ENCODE peak calls at places on chromosomes 4 and X, in ten cellular contexts. One of them, this sample, is unnamed.

GRCh38 chrX:150506486-150506885 is 61.9 kb upstream of the MTM1 start:
- DNase-seq in ovary: no peak
- DNase-seq in mesendoderm: peak; percentile 4
- DNase-seq in dorsolateral prefrontal cortex: no peak
- DNase-seq in CD4-positive, CD25-positive, alpha-beta regulatory T cell: no peak
- DNase-seq in tibial nerve: no peak
- DNase-seq in CD8-positive, alpha-beta memory T cell: no peak
- DNase-seq in fibroblast of lung: no peak
- DNase-seq in Karpas-422: no peak
- DNase-seq in right lobe of liver: no peak
- DNase-seq in this sample: no peak

GRCh38 chr4:41257257-41257900 is 651 bp downstream of the UCHL1 start:
- DNase-seq in ovary: peak; percentile 70
- DNase-seq in mesendoderm: peak; percentile 66
- DNase-seq in dorsolateral prefrontal cortex: peak; percentile 62
- DNase-seq in CD4-positive, CD25-positive, alpha-beta regulatory T cell: peak; percentile 2
- DNase-seq in tibial nerve: no peak
- DNase-seq in CD8-positive, alpha-beta memory T cell: no peak
- DNase-seq in fibroblast of lung: peak; percentile 61
- DNase-seq in Karpas-422: no peak
- DNase-seq in right lobe of liver: peak; percentile 63
- DNase-seq in this sample: no peak

GRCh38 chrX:68827848-68828562 is 816 bp upstream of the EFNB1 start:
- DNase-seq in ovary: peak; percentile 90
- DNase-seq in mesendoderm: peak; percentile 85
- DNase-seq in dorsolateral prefrontal cortex: peak; percentile 89
- DNase-seq in CD4-positive, CD25-positive, alpha-beta regulatory T cell: peak; percentile 76
- DNase-seq in tibial nerve: peak; percentile 79
- DNase-seq in CD8-positive, alpha-beta memory T cell: peak; percentile 66
- DNase-seq in fibroblast of lung: peak; percentile 63
- DNase-seq in Karpas-422: peak; percentile 91
- DNase-seq in right lobe of liver: peak; percentile 87
- DNase-seq in this sample: no peak

GRCh38 chr4:99159699-99160098 is 15.6 kb upstream of the ADH4 start:
- DNase-seq in ovary: no peak
- DNase-seq in mesendoderm: no peak
- DNase-seq in dorsolateral prefrontal cortex: no peak
- DNase-seq in CD4-positive, CD25-positive, alpha-beta regulatory T cell: no peak
- DNase-seq in tibial nerve: no peak
- DNase-seq in CD8-positive, alpha-beta memory T cell: no peak
- DNase-seq in fibroblast of lung: no peak
- DNase-seq in Karpas-422: no peak
- DNase-seq in right lobe of liver: no peak
- DNase-seq in this sample: no peak

GRCh38 chr4:173334891-173335754 is 965 bp upstream of the HMGB2 start:
- DNase-seq in ovary: peak; percentile 78
- DNase-seq in mesendoderm: peak; percentile 96
- DNase-seq in dorsolateral prefrontal cortex: peak; percentile 36
- DNase-seq in CD4-positive, CD25-positive, alpha-beta regulatory T cell: peak; percentile 65
- DNase-seq in tibial nerve: peak; percentile 26
- DNase-seq in CD8-positive, alpha-beta memory T cell: peak; percentile 32
- DNase-seq in fibroblast of lung: peak; percentile 79
- DNase-seq in Karpas-422: peak; percentile 55
- DNase-seq in right lobe of liver: peak; percentile 74
- DNase-seq in this sample: no peak

GRCh38 chr4:17347445-17347844 is 164.4 kb downstream of the QDPR start:
- DNase-seq in ovary: no peak
- DNase-seq in mesendoderm: peak; percentile 72
- DNase-seq in dorsolateral prefrontal cortex: no peak
- DNase-seq in CD4-positive, CD25-positive, alpha-beta regulatory T cell: peak; percentile 40
- DNase-seq in tibial nerve: no peak
- DNase-seq in CD8-positive, alpha-beta memory T cell: no peak
- DNase-seq in fibroblast of lung: peak; percentile 30
- DNase-seq in Karpas-422: peak; percentile 78
- DNase-seq in right lobe of liver: no peak
- DNase-seq in this sample: no peak

GRCh38 chr4:102344955-102345794 is at the start of gene SLC39A8:
- DNase-seq in ovary: peak; percentile 89
- DNase-seq in mesendoderm: peak; percentile 98
- DNase-seq in dorsolateral prefrontal cortex: peak; percentile 75
- DNase-seq in CD4-positive, CD25-positive, alpha-beta regulatory T cell: peak; percentile 92
- DNase-seq in tibial nerve: peak; percentile 68
- DNase-seq in CD8-positive, alpha-beta memory T cell: peak; percentile 78
- DNase-seq in fibroblast of lung: peak; percentile 84
- DNase-seq in Karpas-422: peak; percentile 98
- DNase-seq in right lobe of liver: peak; percentile 94
- DNase-seq in this sample: peak; percentile 33

GRCh38 chrX:115559672-115560071 is 1.3 kb upstream of the PLS3 start:
- DNase-seq in ovary: no peak
- DNase-seq in mesendoderm: no peak
- DNase-seq in dorsolateral prefrontal cortex: no peak
- DNase-seq in CD4-positive, CD25-positive, alpha-beta regulatory T cell: no peak
- DNase-seq in tibial nerve: no peak
- DNase-seq in CD8-positive, alpha-beta memory T cell: no peak
- DNase-seq in fibroblast of lung: no peak
- DNase-seq in Karpas-422: no peak
- DNase-seq in right lobe of liver: no peak
- DNase-seq in this sample: no peak

GRCh38 chrX:110056419-110056818 is 53.5 kb downstream of the TMEM164 start:
- DNase-seq in ovary: no peak
- DNase-seq in mesendoderm: no peak
- DNase-seq in dorsolateral prefrontal cortex: no peak
- DNase-seq in CD4-positive, CD25-positive, alpha-beta regulatory T cell: no peak
- DNase-seq in tibial nerve: no peak
- DNase-seq in CD8-positive, alpha-beta memory T cell: no peak
- DNase-seq in fibroblast of lung: no peak
- DNase-seq in Karpas-422: no peak
- DNase-seq in right lobe of liver: no peak
- DNase-seq in this sample: no peak

GRCh38 chr4:95129708-95130343 is 372.1 kb downstream of the BMPR1B start:
- DNase-seq in ovary: no peak
- DNase-seq in mesendoderm: peak; percentile 33
- DNase-seq in dorsolateral prefrontal cortex: no peak
- DNase-seq in CD4-positive, CD25-positive, alpha-beta regulatory T cell: no peak
- DNase-seq in tibial nerve: peak; percentile 16
- DNase-seq in CD8-positive, alpha-beta memory T cell: no peak
- DNase-seq in fibroblast of lung: peak; percentile 99
- DNase-seq in Karpas-422: no peak
- DNase-seq in right lobe of liver: no peak
- DNase-seq in this sample: peak; percentile 97
- H3K27ac ChIP-seq in ovary: no peak overlapping the region
- H3K27ac ChIP-seq in mesendoderm: no peak overlapping the region
- H3K27ac ChIP-seq in dorsolateral prefrontal cortex: no peak overlapping the region
- H3K27ac ChIP-seq in CD4-positive, CD25-positive, alpha-beta regulatory T cell: no peak overlapping the region
- H3K27ac ChIP-seq in tibial nerve: no peak overlapping the region
- H3K27ac ChIP-seq in CD8-positive, alpha-beta memory T cell: no peak overlapping the region
- H3K27ac ChIP-seq in fibroblast of lung: no peak overlapping the region
- H3K27ac ChIP-seq in Karpas-422: no peak overlapping the region
- H3K27ac ChIP-seq in right lobe of liver: no peak overlapping the region
- H3K27ac ChIP-seq in this sample: peak overlapping the region; percentile 51

GRCh38 chr4:24855741-24856140 is 57.1 kb downstream of the CCDC149 start:
- DNase-seq in ovary: no peak
- DNase-seq in mesendoderm: peak; percentile 11
- DNase-seq in dorsolateral prefrontal cortex: no peak
- DNase-seq in CD4-positive, CD25-positive, alpha-beta regulatory T cell: no peak
- DNase-seq in tibial nerve: no peak
- DNase-seq in CD8-positive, alpha-beta memory T cell: no peak
- DNase-seq in fibroblast of lung: no peak
- DNase-seq in Karpas-422: no peak
- DNase-seq in right lobe of liver: no peak
- DNase-seq in this sample: no peak

GRCh38 chr4:24857996-24858395 is 54.8 kb downstream of the CCDC149 start:
- DNase-seq in ovary: no peak
- DNase-seq in mesendoderm: no peak
- DNase-seq in dorsolateral prefrontal cortex: no peak
- DNase-seq in CD4-positive, CD25-positive, alpha-beta regulatory T cell: no peak
- DNase-seq in tibial nerve: no peak
- DNase-seq in CD8-positive, alpha-beta memory T cell: no peak
- DNase-seq in fibroblast of lung: peak; percentile 93
- DNase-seq in Karpas-422: no peak
- DNase-seq in right lobe of liver: no peak
- DNase-seq in this sample: no peak

GRCh38 chr4:24856586-24856985 is 56.3 kb downstream of the CCDC149 start:
- DNase-seq in ovary: no peak
- DNase-seq in mesendoderm: peak; percentile 87
- DNase-seq in dorsolateral prefrontal cortex: no peak
- DNase-seq in CD4-positive, CD25-positive, alpha-beta regulatory T cell: no peak
- DNase-seq in tibial nerve: no peak
- DNase-seq in CD8-positive, alpha-beta memory T cell: no peak
- DNase-seq in fibroblast of lung: peak; percentile 98
- DNase-seq in Karpas-422: no peak
- DNase-seq in right lobe of liver: no peak
- DNase-seq in this sample: no peak

GRCh38 chr4:24862073-24862751 is 50.6 kb downstream of the CCDC149 start:
- DNase-seq in ovary: no peak
- DNase-seq in mesendoderm: no peak
- DNase-seq in dorsolateral prefrontal cortex: no peak
- DNase-seq in CD4-positive, CD25-positive, alpha-beta regulatory T cell: no peak
- DNase-seq in tibial nerve: no peak
- DNase-seq in CD8-positive, alpha-beta memory T cell: no peak
- DNase-seq in fibroblast of lung: no peak
- DNase-seq in Karpas-422: no peak
- DNase-seq in right lobe of liver: no peak
- DNase-seq in this sample: no peak

GRCh38 chr4:24858550-24858949 is 54.3 kb downstream of the CCDC149 start:
- DNase-seq in ovary: no peak
- DNase-seq in mesendoderm: no peak
- DNase-seq in dorsolateral prefrontal cortex: no peak
- DNase-seq in CD4-positive, CD25-positive, alpha-beta regulatory T cell: no peak
- DNase-seq in tibial nerve: no peak
- DNase-seq in CD8-positive, alpha-beta memory T cell: no peak
- DNase-seq in fibroblast of lung: no peak
- DNase-seq in Karpas-422: no peak
- DNase-seq in right lobe of liver: no peak
- DNase-seq in this sample: no peak
- H3K27ac ChIP-seq in ovary: peak overlapping the region; percentile 7
- H3K27ac ChIP-seq in mesendoderm: no peak overlapping the region
- H3K27ac ChIP-seq in dorsolateral prefrontal cortex: no peak overlapping the region
- H3K27ac ChIP-seq in CD4-positive, CD25-positive, alpha-beta regulatory T cell: no peak overlapping the region
- H3K27ac ChIP-seq in tibial nerve: peak overlapping the region; percentile 55
- H3K27ac ChIP-seq in CD8-positive, alpha-beta memory T cell: no peak overlapping the region
- H3K27ac ChIP-seq in fibroblast of lung: no peak overlapping the region
- H3K27ac ChIP-seq in Karpas-422: no peak overlapping the region
- H3K27ac ChIP-seq in right lobe of liver: no peak overlapping the region
- H3K27ac ChIP-seq in this sample: no peak overlapping the region

DNA sequence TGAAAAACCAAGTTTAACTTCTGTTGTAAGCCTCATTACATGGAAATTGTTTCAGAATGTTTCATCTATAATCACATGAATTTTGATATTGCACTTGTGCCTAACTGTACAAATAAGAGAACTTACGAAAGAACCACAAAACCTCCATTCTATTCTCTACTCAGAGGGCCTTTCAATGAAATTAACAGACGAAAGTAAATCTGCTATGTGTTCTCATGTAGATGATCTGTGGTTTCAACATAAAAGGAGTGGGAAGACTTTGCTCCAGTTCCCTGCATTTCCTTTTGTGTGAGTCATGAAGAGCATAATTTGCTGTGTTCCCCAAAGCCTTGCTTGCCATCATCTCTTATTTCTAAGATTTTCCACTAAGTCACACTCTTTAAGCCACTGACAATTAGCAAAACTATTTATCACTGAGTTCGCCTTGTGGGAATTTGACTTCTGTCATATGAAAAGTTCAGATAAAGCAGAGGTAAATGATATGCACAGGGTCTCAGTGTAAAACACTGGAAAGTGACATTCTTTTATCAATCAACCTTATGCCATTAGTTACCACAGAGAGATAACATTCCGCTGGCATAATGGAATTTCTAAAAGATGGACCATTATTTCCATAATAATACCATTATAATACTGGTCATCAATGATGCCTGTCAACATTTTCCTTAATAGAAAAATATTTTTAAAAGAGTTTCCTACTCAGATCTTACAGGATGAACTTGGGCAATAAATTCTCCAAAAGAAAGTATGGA is 329.8 kb downstream of the NR3C2 start:
- DNase-seq in ovary: no peak
- DNase-seq in mesendoderm: peak; percentile 19
- DNase-seq in dorsolateral prefrontal cortex: no peak
- DNase-seq in CD4-positive, CD25-positive, alpha-beta regulatory T cell: no peak
- DNase-seq in tibial nerve: no peak
- DNase-seq in CD8-positive, alpha-beta memory T cell: no peak
- DNase-seq in fibroblast of lung: peak; percentile 95
- DNase-seq in Karpas-422: no peak
- DNase-seq in right lobe of liver: no peak
- DNase-seq in this sample: no peak
- H3K27ac ChIP-seq in ovary: no peak overlapping the region
- H3K27ac ChIP-seq in mesendoderm: no peak overlapping the region
- H3K27ac ChIP-seq in dorsolateral prefrontal cortex: no peak overlapping the region
- H3K27ac ChIP-seq in CD4-positive, CD25-positive, alpha-beta regulatory T cell: no peak overlapping the region
- H3K27ac ChIP-seq in tibial nerve: peak overlapping the region; percentile 47
- H3K27ac ChIP-seq in CD8-positive, alpha-beta memory T cell: no peak overlapping the region
- H3K27ac ChIP-seq in fibroblast of lung: no peak overlapping the region
- H3K27ac ChIP-seq in Karpas-422: no peak overlapping the region
- H3K27ac ChIP-seq in right lobe of liver: no peak overlapping the region
- H3K27ac ChIP-seq in this sample: no peak overlapping the region

GRCh38 chr4:74738756-74739155 is 55.6 kb downstream of the BTC start:
- DNase-seq in ovary: no peak
- DNase-seq in mesendoderm: no peak
- DNase-seq in dorsolateral prefrontal cortex: no peak
- DNase-seq in CD4-positive, CD25-positive, alpha-beta regulatory T cell: no peak
- DNase-seq in tibial nerve: no peak
- DNase-seq in CD8-positive, alpha-beta memory T cell: no peak
- DNase-seq in fibroblast of lung: peak; percentile 8
- DNase-seq in Karpas-422: no peak
- DNase-seq in right lobe of liver: no peak
- DNase-seq in this sample: peak; percentile 62
- H3K27ac ChIP-seq in ovary: no peak overlapping the region
- H3K27ac ChIP-seq in mesendoderm: no peak overlapping the region
- H3K27ac ChIP-seq in dorsolateral prefrontal cortex: no peak overlapping the region
- H3K27ac ChIP-seq in CD4-positive, CD25-positive, alpha-beta regulatory T cell: no peak overlapping the region
- H3K27ac ChIP-seq in tibial nerve: no peak overlapping the region
- H3K27ac ChIP-seq in CD8-positive, alpha-beta memory T cell: no peak overlapping the region
- H3K27ac ChIP-seq in fibroblast of lung: no peak overlapping the region
- H3K27ac ChIP-seq in Karpas-422: no peak overlapping the region
- H3K27ac ChIP-seq in right lobe of liver: no peak overlapping the region
- H3K27ac ChIP-seq in this sample: peak overlapping the region; percentile 5

DNA sequence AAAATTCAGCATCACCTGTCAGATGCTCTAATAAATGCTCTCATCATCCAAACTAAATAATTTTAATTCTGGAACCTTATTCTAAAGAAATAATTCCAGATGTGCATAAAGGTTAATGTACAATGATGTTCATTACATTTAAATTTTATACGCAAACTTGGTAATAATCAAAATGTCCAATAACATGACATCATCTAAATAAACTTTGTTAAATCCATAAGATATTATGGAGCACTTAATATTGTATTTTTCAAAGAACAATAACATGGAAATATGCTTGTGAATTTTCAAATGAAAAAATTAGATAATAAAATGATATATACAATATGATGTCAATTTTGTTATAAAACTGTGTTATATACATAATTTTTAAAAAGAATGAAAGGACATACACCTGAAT is 92.1 kb upstream of the ZCCHC13 start:
- DNase-seq in ovary: no peak
- DNase-seq in mesendoderm: no peak
- DNase-seq in dorsolateral prefrontal cortex: no peak
- DNase-seq in CD4-positive, CD25-positive, alpha-beta regulatory T cell: no peak
- DNase-seq in tibial nerve: no peak
- DNase-seq in CD8-positive, alpha-beta memory T cell: no peak
- DNase-seq in fibroblast of lung: no peak
- DNase-seq in Karpas-422: no peak
- DNase-seq in right lobe of liver: no peak
- DNase-seq in this sample: no peak
- H3K27ac ChIP-seq in ovary: no peak overlapping the region
- H3K27ac ChIP-seq in mesendoderm: no peak overlapping the region
- H3K27ac ChIP-seq in dorsolateral prefrontal cortex: no peak overlapping the region
- H3K27ac ChIP-seq in CD4-positive, CD25-positive, alpha-beta regulatory T cell: no peak overlapping the region
- H3K27ac ChIP-seq in tibial nerve: no peak overlapping the region
- H3K27ac ChIP-seq in CD8-positive, alpha-beta memory T cell: no peak overlapping the region
- H3K27ac ChIP-seq in fibroblast of lung: no peak overlapping the region
- H3K27ac ChIP-seq in Karpas-422: no peak overlapping the region
- H3K27ac ChIP-seq in right lobe of liver: no peak overlapping the region
- H3K27ac ChIP-seq in this sample: no peak overlapping the region

GRCh38 chrX:20224814-20225487 is 41.8 kb downstream of the RPS6KA3 start:
- DNase-seq in ovary: no peak
- DNase-seq in mesendoderm: peak; percentile 44
- DNase-seq in dorsolateral prefrontal cortex: no peak
- DNase-seq in CD4-positive, CD25-positive, alpha-beta regulatory T cell: peak; percentile 3
- DNase-seq in tibial nerve: no peak
- DNase-seq in CD8-positive, alpha-beta memory T cell: no peak
- DNase-seq in fibroblast of lung: peak; percentile 79
- DNase-seq in Karpas-422: no peak
- DNase-seq in right lobe of liver: no peak
- DNase-seq in this sample: no peak
- H3K27ac ChIP-seq in ovary: no peak overlapping the region
- H3K27ac ChIP-seq in mesendoderm: no peak overlapping the region
- H3K27ac ChIP-seq in dorsolateral prefrontal cortex: no peak overlapping the region
- H3K27ac ChIP-seq in CD4-positive, CD25-positive, alpha-beta regulatory T cell: no peak overlapping the region
- H3K27ac ChIP-seq in tibial nerve: no peak overlapping the region
- H3K27ac ChIP-seq in CD8-positive, alpha-beta memory T cell: no peak overlapping the region
- H3K27ac ChIP-seq in fibroblast of lung: no peak overlapping the region
- H3K27ac ChIP-seq in Karpas-422: no peak overlapping the region
- H3K27ac ChIP-seq in right lobe of liver: no peak overlapping the region
- H3K27ac ChIP-seq in this sample: no peak overlapping the region